ENCODE peak calls at places on chromosomes 16 and 17, in eight cellular contexts. D is uterus, P is ovary, O is Peyer's patch, Q is A549, G is A673, L is tibial artery, V is adipocyte. B is an unnamed sample.
A peak's percentile ranks its signal among the peaks of the same experiment; 100 is the strongest.

GRCh38 chr17:77132411-77133086 is 8.2 kb upstream of the SEC14L1 start:
- DNase-seq in D (no peak), P (no peak), O (no peak), Q (no peak), G (no peak), L (no peak), V (peak; percentile 52), B (no peak)

GRCh38 chr16:11253009-11253994 is 2.7 kb downstream of the SOCS1 start:
- DNase-seq in D (no peak), P (no peak), O (no peak), Q (no peak), G (no peak), L (no peak), V (peak; percentile 19), B (peak; percentile 58)

GRCh38 chr16:89785523-89786155 is 30.8 kb downstream of the FANCA start:
- DNase-seq in D (no peak), P (no peak), O (no peak), Q (no peak), G (no peak), L (no peak), V (no peak), B (peak; percentile 78)

GRCh38 chr17:67467500-67468481 is 90.7 kb downstream of the PITPNC1 start:
- DNase-seq in D (no peak), P (no peak), O (no peak), Q (no peak), G (peak; percentile 69), L (no peak), V (no peak), B (no peak)

GRCh38 chr17:28667870-28668269 is 5.9 kb downstream of the SUPT6H start:
- DNase-seq in D (no peak), P (no peak), O (peak; percentile 3), Q (no peak), G (no peak), L (no peak), V (peak; percentile 19), B (no peak)

GRCh38 chr16:66706506-66706880 is 9.9 kb upstream of the CMTM4 start:
- DNase-seq in D (no peak), P (no peak), O (no peak), Q (no peak), G (no peak), L (no peak), V (no peak), B (no peak)

GRCh38 chr17:37821025-37821713 is 76.3 kb upstream of the HNF1B start:
- DNase-seq in D (no peak), P (no peak), O (no peak), Q (no peak), G (no peak), L (no peak), V (no peak), B (no peak)

GRCh38 chr16:79653337-79654000 is 52.9 kb upstream of the MAF start:
- DNase-seq in D (peak; percentile 46), P (peak; percentile 62), O (no peak), Q (no peak), G (no peak), L (peak; percentile 66), V (no peak), B (no peak)

GRCh38 chr17:48162946-48163506 is 55.5 kb downstream of the SNX11 start:
- DNase-seq in D (no peak), P (no peak), O (no peak), Q (peak; percentile 43), G (peak; percentile 91), L (no peak), V (no peak), B (no peak)

GRCh38 chr16:71439531-71439930 is 2.3 kb downstream of the TLE7 start:
- DNase-seq in D (no peak), P (no peak), O (no peak), Q (no peak), G (no peak), L (no peak), V (no peak), B (no peak)

GRCh38 chr17:45977976-45978626 is 20.9 kb upstream of the STH start:
- DNase-seq in D (no peak), P (no peak), O (no peak), Q (no peak), G (no peak), L (no peak), V (no peak), B (no peak)
- H3K9me3 ChIP-seq in D (no peaks in the 10 kb centered on the region), P (no peaks in the 10 kb centered on the region), O (no peaks in the 10 kb centered on the region), Q (no peaks in the 10 kb centered on the region), G (no peaks in the 10 kb centered on the region), L (no peaks in the 10 kb centered on the region), V (no peaks in the 10 kb centered on the region), B (no peaks in the 10 kb centered on the region)

DNA sequence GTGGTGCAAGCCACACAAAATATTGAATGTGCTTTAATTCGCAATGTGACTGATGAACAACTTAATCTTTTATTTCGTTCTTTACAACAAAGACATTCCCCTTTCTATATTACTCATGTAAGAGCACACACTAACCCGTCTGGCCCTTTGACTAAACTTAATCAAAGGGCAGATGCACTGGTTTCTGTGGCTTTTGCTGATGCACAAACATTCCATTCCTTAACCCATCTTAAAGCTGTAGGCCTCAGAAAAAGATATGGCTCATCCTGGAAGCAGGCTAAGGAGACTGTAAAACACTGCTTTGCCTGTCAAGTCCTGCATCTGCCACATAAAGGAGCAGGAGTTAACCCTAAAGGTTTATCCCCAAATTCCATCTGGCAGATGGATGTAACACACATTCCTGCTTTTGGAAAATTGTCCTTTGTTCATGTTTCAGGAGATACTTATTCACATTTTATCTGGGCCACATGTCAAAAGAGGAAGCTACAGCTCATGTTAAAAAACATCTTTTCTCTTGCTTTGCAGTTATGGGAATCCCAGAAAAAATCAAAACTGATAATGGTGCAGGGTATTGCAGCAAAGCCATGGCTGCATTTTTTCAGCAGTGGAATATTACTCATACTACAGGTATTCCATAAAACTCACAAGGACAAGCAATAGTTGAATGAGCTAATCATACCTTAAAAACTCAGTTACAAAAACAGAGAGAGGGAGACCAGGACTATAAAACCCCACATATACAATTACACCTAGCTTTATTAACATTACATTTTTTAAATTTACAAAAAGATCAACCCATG is 137.2 kb downstream of the AHSP start:
- DNase-seq in D (no peak), P (no peak), O (no peak), Q (no peak), G (no peak), L (no peak), V (no peak), B (no peak)
- H3K9me3 ChIP-seq in D (no peaks in the 10 kb centered on the region), P (no peaks in the 10 kb centered on the region), O (no peaks in the 10 kb centered on the region), Q (no peaks in the 10 kb centered on the region), G (no peaks in the 10 kb centered on the region), L (peaks cover 3% of the 10 kb centered on the region), V (peaks cover 21% of the 10 kb centered on the region), B (no peaks in the 10 kb centered on the region)

DNA sequence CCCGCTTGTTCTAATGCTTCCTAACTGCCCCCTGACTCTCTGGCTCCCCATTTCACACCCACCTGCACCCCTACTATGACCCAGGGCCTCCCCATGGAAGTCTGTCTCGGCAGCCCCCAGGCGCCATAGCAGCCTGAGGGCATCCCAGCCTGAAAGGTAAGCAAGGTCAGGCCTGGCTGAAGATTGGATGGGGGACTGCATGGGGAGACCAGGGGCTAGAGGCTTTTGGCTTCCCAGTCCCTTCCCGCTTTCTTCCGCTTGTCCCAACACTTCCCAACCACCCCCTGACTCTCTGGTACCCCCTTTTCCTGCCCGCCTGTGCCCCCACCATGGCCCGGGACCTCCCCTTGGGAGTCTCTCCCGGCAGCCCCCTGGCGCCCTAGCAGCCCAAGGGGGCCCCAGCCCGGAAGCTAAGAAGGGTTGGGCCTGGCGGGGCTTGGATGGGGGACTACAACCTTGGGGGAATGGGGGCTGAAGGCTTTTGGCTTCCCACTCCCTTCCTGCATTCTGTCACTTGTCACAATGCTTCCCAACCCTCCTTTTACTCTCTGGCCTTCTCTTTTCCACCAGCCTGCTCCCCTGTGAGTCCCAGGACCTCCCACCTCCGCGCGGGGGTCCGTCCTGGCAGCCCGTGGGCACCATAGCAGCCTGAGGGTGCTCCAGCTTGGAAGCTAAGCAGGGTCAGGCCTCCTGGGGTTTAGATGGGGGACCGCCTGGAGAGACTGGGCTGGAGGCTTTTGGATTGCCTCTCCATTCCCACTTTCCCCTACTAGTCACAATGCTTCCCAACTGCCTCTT is 2288.4 kb downstream of the TP53TG3F start:
- DNase-seq in D (no peak), P (no peak), O (no peak), Q (no peak), G (no peak), L (no peak), V (no peak), B (no peak)
- H3K9me3 ChIP-seq in D (no peaks in the 10 kb centered on the region), P (no peaks in the 10 kb centered on the region), O (peaks cover 10% of the 10 kb centered on the region), Q (no peaks in the 10 kb centered on the region), G (peaks cover 23% of the 10 kb centered on the region), L (no peaks in the 10 kb centered on the region), V (no peaks in the 10 kb centered on the region), B (no peaks in the 10 kb centered on the region)

DNA sequence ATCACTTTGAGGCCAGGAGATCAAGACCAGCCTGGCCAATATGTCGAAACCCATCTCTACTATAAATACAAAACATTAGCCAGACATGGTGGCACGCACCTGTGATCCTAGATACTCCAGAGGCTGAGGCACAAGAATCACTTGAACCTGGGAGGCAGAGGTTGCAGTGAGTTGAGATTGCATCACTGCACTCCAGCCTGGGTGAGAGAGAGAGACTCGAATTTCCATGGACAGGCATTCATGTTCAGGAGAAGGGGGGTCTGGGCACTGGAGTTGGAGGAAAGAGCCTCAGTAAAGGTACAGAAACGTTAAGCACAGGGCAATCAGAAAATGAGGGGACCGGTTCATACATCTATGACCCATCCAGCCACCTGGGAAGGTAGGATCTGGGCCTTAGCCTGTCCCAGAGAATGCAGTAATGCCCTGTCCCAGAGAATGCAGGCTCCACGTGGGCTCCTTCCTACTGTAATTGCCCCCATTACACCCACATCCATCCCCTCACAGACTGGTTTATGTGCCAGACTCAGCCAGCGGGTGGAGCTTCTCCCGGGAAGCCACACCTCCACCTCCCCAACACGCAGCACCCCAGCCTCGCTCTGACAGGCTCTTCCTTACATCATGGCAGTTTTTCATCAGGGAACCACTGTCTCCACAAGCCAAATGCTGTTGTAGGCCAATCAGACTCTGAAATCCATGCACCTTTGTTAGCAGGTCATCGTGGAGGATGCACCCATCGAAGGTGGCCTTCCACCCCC is 21.6 kb upstream of the ARL4D start:
- DNase-seq in D (peak; percentile 7), P (no peak), O (no peak), Q (no peak), G (no peak), L (no peak), V (no peak), B (no peak)
- H3K9me3 ChIP-seq in D (no peaks in the 10 kb centered on the region), P (no peaks in the 10 kb centered on the region), O (peaks cover 9% of the 10 kb centered on the region), Q (peaks cover 29% of the 10 kb centered on the region), G (no peaks in the 10 kb centered on the region), L (no peaks in the 10 kb centered on the region), V (peaks cover 16% of the 10 kb centered on the region), B (peaks cover 8% of the 10 kb centered on the region)